ENCODE peak calls at places on chromosome 21, in six cellular contexts. F is dorsolateral prefrontal cortex, A is fibroblast of pulmonary artery, E is AG04450, B is IMR-90, L is neural progenitor cell. H is an unnamed sample.

GRCh38 chr21:38410451-38410850 is 87.8 kb downstream of the ERG start:
- DNase-seq in F (no peak), A (no peak), E (no peak), B (no peak), L (no peak), H (no peak)

GRCh38 chr21:37076087-37076486 is 3.0 kb downstream of the TTC3 start:
- DNase-seq in F (no peak), A (no peak), E (no peak), B (no peak), L (no peak), H (no peak)

GRCh38 chr21:42566524-42567180 is 53.0 kb downstream of the SLC37A1 start:
- DNase-seq in F (peak; percentile 23), A (no peak), E (no peak), B (no peak), L (no peak), H (no peak)

GRCh38 chr21:25895565-25896205 is 160.9 kb downstream of the GABPA start:
- DNase-seq in F (no peak), A (peak; percentile 54), E (no peak), B (peak; percentile 45), L (peak; percentile 41), H (no peak)

GRCh38 chr21:36974851-36975192 is 8.4 kb upstream of the HLCS start:
- DNase-seq in F (no peak), A (no peak), E (no peak), B (no peak), L (no peak), H (no peak)

GRCh38 chr21:28224191-28224755 is 768.4 kb downstream of the LTN1 start:
- DNase-seq in F (no peak), A (no peak), E (no peak), B (no peak), L (no peak), H (no peak)

GRCh38 chr21:27480841-27481261 is 514.0 kb upstream of the ADAMTS5 start:
- DNase-seq in F (no peak), A (peak; percentile 51), E (no peak), B (peak; percentile 64), L (no peak), H (no peak)

GRCh38 chr21:42121792-42122191 is 50.7 kb downstream of the UMODL1 start:
- DNase-seq in F (no peak), A (no peak), E (no peak), B (no peak), L (no peak), H (no peak)

GRCh38 chr21:35814858-35815619 is 245.3 kb downstream of the SETD4 start:
- DNase-seq in F (no peak), A (no peak), E (no peak), B (no peak), L (no peak), H (no peak)

GRCh38 chr21:35811115-35811806 is 249.1 kb downstream of the SETD4 start:
- DNase-seq in F (no peak), A (no peak), E (no peak), B (no peak), L (no peak), H (no peak)

GRCh38 chr21:35810431-35810970 is 249.8 kb downstream of the SETD4 start:
- DNase-seq in F (no peak), A (no peak), E (no peak), B (no peak), L (no peak), H (no peak)

GRCh38 chr21:35818597-35818996 is 241.7 kb downstream of the SETD4 start:
- DNase-seq in F (no peak), A (no peak), E (no peak), B (no peak), L (no peak), H (no peak)

GRCh38 chr21:35812679-35813078 is 247.6 kb downstream of the SETD4 start:
- DNase-seq in F (no peak), A (no peak), E (no peak), B (no peak), L (no peak), H (no peak)
- H3K4me3 ChIP-seq in F (no peak overlapping the region), A (no peak overlapping the region), E (no peak overlapping the region), B (no peak overlapping the region), L (no peak overlapping the region), H (no peak overlapping the region)

DNA sequence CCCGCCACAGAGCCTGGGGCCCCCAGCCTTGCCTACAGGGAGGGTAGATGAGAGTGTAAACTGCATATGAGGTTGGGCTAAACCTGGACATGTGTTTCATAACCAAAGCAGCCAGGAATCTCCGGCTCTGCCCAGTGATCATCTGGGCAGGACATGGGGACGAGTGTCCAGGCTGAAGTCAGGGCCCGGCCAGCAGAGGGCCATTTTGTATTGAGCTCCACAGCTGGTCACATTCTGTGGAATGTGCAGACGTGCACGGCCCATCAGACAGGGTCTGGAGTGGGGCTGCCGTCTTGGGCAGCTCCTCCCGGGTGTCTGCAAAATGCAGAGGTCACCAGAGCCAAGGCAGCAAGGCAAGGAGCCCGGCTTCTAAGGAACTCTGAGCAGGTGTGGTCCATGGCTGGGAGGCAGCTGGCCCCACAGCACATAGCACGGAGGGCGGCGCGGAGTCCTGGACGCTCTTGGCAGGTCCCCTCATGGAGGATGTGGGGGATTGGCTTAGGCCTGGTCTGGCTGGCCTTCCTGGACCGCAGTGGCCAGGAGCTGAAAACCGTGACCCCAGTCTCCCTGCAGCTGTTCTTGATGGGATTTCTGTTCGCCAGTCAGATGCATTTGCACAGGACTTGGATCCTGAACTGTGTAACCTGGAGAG is 6.3 kb downstream of the LRRC3 start:
- DNase-seq in F (no peak), A (no peak), E (no peak), B (no peak), L (peak; percentile 40), H (no peak)
- TF ChIP-seq CTCF in F (no peak), A (no peak), E (no peak), B (no peak), L (peak; percentile 42), H (no peak)

GRCh38 chr21:29819675-29820337 is 120.0 kb downstream of the GRIK1 start:
- DNase-seq in F (no peak), A (no peak), E (no peak), B (no peak), L (no peak), H (no peak)

GRCh38 chr21:29821230-29821629 is 118.6 kb downstream of the GRIK1 start:
- DNase-seq in F (no peak), A (no peak), E (no peak), B (no peak), L (no peak), H (no peak)

GRCh38 chr21:29822064-29822463 is 117.7 kb downstream of the GRIK1 start:
- DNase-seq in F (no peak), A (no peak), E (no peak), B (no peak), L (no peak), H (no peak)

GRCh38 chr21:29817450-29817849 is 122.3 kb downstream of the GRIK1 start:
- DNase-seq in F (no peak), A (no peak), E (no peak), B (no peak), L (no peak), H (no peak)

GRCh38 chr21:29818520-29818919 is 121.3 kb downstream of the GRIK1 start:
- DNase-seq in F (no peak), A (no peak), E (no peak), B (no peak), L (no peak), H (no peak)
- H3K4me3 ChIP-seq in F (no peak overlapping the region), A (no peak overlapping the region), E (no peak overlapping the region), B (no peak overlapping the region), L (no peak overlapping the region), H (no peak overlapping the region)

GRCh38 chr21:44927587-44928461 is 7.1 kb upstream of the ITGB2 start:
- DNase-seq in F (no peak), A (peak; percentile 49), E (no peak), B (peak; percentile 56), L (no peak), H (no peak)
- TF ChIP-seq CTCF in F (no peak), A (no peak), E (peak; percentile 26), B (no peak), L (no peak), H (peak; percentile 18)

GRCh38 chr21:31172328-31172727 is 134.1 kb upstream of the KRTAP19-8 start:
- DNase-seq in F (no peak), A (no peak), E (no peak), B (no peak), L (peak; percentile 39), H (no peak)
- H3K4me3 ChIP-seq in F (no peak overlapping the region), A (no peak overlapping the region), E (no peak overlapping the region), B (no peak overlapping the region), L (no peak overlapping the region), H (no peak overlapping the region)

H was measured in AG04449.